ENCODE peak calls at places on chromosomes 13 and 19, in eight cellular contexts. N is WTC11, J is GM06990, F is cardiac muscle cell, P is psoas muscle, Y is AG04449, S is astrocyte of the cerebellum, V is endothelial cell. Q is an unnamed sample.

GRCh38 chr19:10009714-10010224 is 535 bp downstream of the COL5A3 start:
- DNase-seq in N (no peak), Y (no peak), V (no peak), F (no peak), J (no peak), P (no peak), S (no peak), Q (no peak)

GRCh38 chr13:102401305-102401704 is 543 bp downstream of the FGF14 start:
- DNase-seq in P (no peak), S (no peak), Y (no peak), J (no peak), F (no peak), N (no peak), V (no peak), Q (no peak)

GRCh38 chr19:33129901-33130300 is 2.0 kb upstream of the WDR88 start:
- DNase-seq in P (no peak), N (no peak), Y (no peak), F (no peak), S (no peak), V (no peak), J (no peak), Q (no peak)

GRCh38 chr19:4430760-4431159 is 26.8 kb downstream of the UBXN6 start:
- DNase-seq in P (no peak), F (no peak), S (no peak), Y (no peak), N (no peak), J (no peak), V (no peak), Q (no peak)

GRCh38 chr13:109667754-109668360 is 118.5 kb downstream of the IRS2 start:
- DNase-seq in N (no peak), V (no peak), F (no peak), J (no peak), S (no peak), Y (no peak), P (no peak), Q (no peak)

GRCh38 chr13:76019421-76020044 is 383.4 kb downstream of the LMO7 start:
- DNase-seq in Y (no peak), N (peak), F (peak), J (no peak), P (no peak), V (peak), S (no peak), Q (no peak)

GRCh38 chr19:49589391-49589790 is 1.6 kb upstream of the PRR12 start:
- DNase-seq in V (no peak), J (no peak), P (no peak), S (no peak), F (no peak), Y (no peak), N (no peak), Q (no peak)

GRCh38 chr13:46666727-46667456 is 113.9 kb downstream of the LRCH1 start:
- DNase-seq in J (no peak), P (no peak), S (no peak), N (peak), Y (no peak), F (peak), V (peak), Q (no peak)

GRCh38 chr13:97852181-97852874 is 101.1 kb upstream of the IPO5 start:
- DNase-seq in S (no peak), V (no peak), Y (no peak), P (no peak), N (no peak), F (no peak), J (no peak), Q (no peak)

GRCh38 chr19:48341006-48341405 is 15.7 kb downstream of the EMP3 start:
- DNase-seq in Y (no peak), V (no peak), S (no peak), F (no peak), N (no peak), J (no peak), P (peak), Q (no peak)

DNA sequence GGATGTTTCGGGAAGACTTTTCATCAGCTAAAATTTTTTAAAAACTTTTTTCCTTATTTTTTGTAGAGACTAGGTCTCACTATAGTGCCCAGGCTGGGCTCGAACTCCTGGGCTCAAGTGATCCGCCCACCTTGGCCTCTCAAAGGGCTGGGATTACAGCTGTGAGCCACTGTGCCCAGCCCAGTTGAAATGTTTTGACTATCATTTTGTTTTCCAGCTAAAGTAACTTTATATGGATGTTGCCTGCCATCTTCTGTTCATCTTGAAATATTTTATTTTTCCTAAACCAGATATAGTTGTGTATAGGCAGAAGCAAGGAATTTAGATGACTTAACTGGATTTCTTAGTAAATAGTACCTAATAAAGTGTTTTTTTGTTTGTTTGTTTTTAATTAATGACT is 7.0 kb downstream of the CAB39L start:
- DNase-seq in Y (no peak), P (peak), J (no peak), S (no peak), V (no peak), F (peak), N (no peak), Q (no peak)
- TF ChIP-seq CTCF in Y (no peak), P (no peak), J (no peak), S (no peak), V (no peak), F (no peak), N (no peak), Q (no peak)

DNA sequence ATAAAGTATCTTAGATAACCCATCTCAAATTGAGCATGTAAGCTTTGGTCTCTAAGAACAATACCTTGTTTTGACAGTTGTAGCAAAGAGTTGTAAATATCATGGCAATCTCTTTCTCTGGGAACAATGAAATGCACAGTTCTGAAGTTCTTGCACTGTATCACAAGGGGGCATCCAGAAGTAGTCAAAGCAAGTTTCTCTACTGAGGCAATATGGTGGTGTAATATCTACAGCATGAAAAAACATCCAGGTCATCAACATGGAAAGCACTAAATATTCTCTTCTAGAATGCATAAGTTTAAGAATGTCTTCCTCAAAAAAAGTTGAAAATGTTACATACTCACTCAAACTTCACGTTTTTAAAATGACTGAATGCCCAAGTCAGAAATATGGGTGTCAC is 19.6 kb downstream of the MTMR6 start:
- DNase-seq in N (no peak), P (no peak), F (no peak), S (no peak), J (no peak), V (no peak), Y (no peak), Q (no peak)
- TF ChIP-seq CTCF in N (no peak), P (no peak), F (peak), S (peak), J (peak), V (no peak), Y (peak), Q (peak)

DNA sequence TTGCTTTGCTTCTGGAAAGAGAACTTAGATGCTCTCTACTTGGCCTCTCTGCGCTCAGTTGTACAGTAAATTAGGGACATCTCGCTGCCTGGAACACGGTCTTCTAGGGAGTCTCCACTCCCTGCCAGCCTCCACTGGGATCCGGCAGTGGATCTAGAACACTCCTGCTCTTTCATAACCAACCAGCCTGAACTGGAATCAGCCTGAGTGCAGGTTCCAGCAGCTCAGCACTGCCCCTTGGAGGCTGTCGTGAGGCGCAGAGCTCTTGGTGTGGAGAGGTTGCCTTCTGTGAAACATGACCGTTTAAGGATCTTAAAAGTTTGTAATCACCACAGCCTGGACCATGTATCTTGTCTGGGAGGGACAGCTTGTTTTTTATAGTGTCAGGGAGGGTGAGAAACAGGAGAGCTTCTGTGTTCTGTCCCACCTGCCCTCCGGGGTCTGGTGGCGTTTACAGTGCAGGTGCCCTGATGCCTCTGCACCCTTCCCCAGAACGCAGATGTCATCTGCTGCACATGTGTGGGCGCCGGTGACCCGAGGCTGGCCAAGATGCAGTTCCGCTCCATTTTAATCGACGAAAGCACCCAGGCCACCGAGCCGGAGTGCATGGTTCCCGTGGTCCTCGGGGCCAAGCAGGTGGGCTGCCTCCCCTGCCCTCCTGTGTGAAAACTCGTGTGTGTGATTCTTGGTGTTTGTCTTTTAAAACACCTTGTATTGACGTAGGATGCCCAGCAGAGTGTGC is 24.8 kb downstream of the UPF1 start:
- DNase-seq in P (peak), S (no peak), Y (no peak), V (no peak), N (peak), F (no peak), J (no peak), Q (no peak)
- TF ChIP-seq CTCF in P (peak), S (peak), Y (peak), V (no peak), N (no peak), F (peak), J (peak), Q (peak)

DNA sequence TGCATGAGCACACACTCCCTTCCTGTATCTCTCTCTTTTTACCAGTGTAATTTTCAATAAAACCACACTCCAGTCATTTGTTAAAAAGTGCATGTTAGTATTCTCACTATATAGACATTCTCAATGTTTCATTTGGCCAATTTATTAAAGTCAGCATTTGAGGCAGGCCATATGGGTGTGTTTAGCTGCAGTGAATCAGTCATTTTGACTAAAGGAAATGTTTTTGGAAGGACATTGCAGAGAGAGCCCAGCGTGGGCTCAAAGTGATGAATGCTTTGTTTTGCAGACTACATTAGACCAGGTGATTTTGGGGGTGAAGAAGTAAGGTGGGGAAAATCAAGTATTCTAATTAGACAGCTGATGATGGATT is 116.7 kb downstream of the POSTN start:
- DNase-seq in N (no peak), S (no peak), J (no peak), P (no peak), F (no peak), V (no peak), Y (no peak), Q (no peak)
- TF ChIP-seq CTCF in N (no peak), S (no peak), J (no peak), P (no peak), F (no peak), V (no peak), Y (no peak), Q (no peak)

GRCh38 chr19:35368378-35368777 is 2.5 kb upstream of the GPR42 start:
- DNase-seq in N (no peak), S (no peak), F (no peak), Y (no peak), V (no peak), P (no peak), J (no peak), Q (no peak)
- TF ChIP-seq CTCF in N (no peak), S (no peak), F (no peak), Y (no peak), V (no peak), P (no peak), J (no peak), Q (no peak)

GRCh38 chr19:16441661-16442071 is 30.1 kb downstream of the EPS15L1 start:
- DNase-seq in J (no peak), N (peak), Y (no peak), P (no peak), V (peak), S (no peak), F (peak), Q (no peak)
- TF ChIP-seq CTCF in J (peak), N (peak), Y (peak), P (peak), V (peak), S (peak), F (peak), Q (peak)

DNA sequence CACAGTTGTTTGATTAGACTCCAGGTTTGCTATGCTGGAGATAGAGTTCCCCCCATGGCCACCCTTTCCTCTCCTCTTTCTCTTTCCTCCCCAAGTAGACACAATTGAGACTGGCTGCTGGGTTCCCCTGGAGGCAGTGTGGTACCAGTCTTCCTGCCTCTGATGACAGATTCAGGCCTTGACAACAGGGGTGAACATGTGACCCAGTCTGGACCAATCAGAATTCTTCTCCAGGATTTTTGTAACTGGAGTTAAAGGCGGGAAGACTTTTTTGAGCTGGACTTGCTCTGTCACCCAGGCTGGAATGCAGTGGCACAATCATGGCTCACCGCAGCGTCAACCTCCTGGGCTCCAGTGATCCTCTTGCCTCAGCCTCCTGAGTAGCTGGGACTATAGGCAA is 48.7 kb downstream of the CCNE1 start:
- DNase-seq in J (no peak), Y (no peak), P (no peak), F (no peak), N (no peak), S (no peak), V (no peak), Q (no peak)
- TF ChIP-seq CTCF in J (no peak), Y (no peak), P (no peak), F (no peak), N (no peak), S (no peak), V (no peak), Q (no peak)